ENCODE peak calls at places on chromosome 18, in seven cellular contexts. T, U, F, W, J, L and B are unnamed samples.

GRCh38 chr18:33749831-33750230 is 171.8 kb downstream of the ASXL3 start:
- DNase-seq in T (no peak), U (no peak), F (no peak), W (no peak), J (no peak), L (no peak), B (no peak)

GRCh38 chr18:49730951-49731391 is 82.4 kb downstream of the ACAA2 start:
- DNase-seq in T (no peak), U (no peak), F (no peak), W (no peak), J (no peak), L (no peak), B (no peak)

GRCh38 chr18:54734059-54734458 is 94.2 kb upstream of the RAB27B start:
- DNase-seq in T (peak), U (no peak), F (peak), W (no peak), J (no peak), L (no peak), B (no peak)

GRCh38 chr18:59057969-59058368 is 81.7 kb upstream of the SEC11C start:
- DNase-seq in T (no peak), U (no peak), F (no peak), W (no peak), J (no peak), L (no peak), B (no peak)

GRCh38 chr18:36757081-36757480 is 71.7 kb downstream of the TPGS2 start:
- DNase-seq in T (peak), U (peak), F (peak), W (no peak), J (peak), L (peak), B (peak)

GRCh38 chr18:62763101-62763521 is 47.8 kb downstream of the PHLPP1 start:
- DNase-seq in T (no peak), U (no peak), F (no peak), W (no peak), J (no peak), L (no peak), B (no peak)

GRCh38 chr18:48402953-48403352 is 6.2 kb downstream of the ZBTB7C start:
- DNase-seq in T (no peak), U (no peak), F (no peak), W (no peak), J (no peak), L (no peak), B (no peak)

GRCh38 chr18:8987250-8987649 is 115.2 kb upstream of the NDUFV2 start:
- DNase-seq in T (no peak), U (no peak), F (no peak), W (no peak), J (no peak), L (no peak), B (no peak)

GRCh38 chr18:12253027-12253426 is 1.1 kb upstream of the CIDEA start:
- DNase-seq in T (no peak), U (no peak), F (no peak), W (no peak), J (no peak), L (no peak), B (no peak)

GRCh38 chr18:56196495-56197225 is 441.7 kb downstream of the TXNL1 start:
- DNase-seq in T (no peak), U (no peak), F (no peak), W (no peak), J (no peak), L (no peak), B (no peak)

GRCh38 chr18:46152436-46152807 is 48.2 kb downstream of the HAUS1 start:
- DNase-seq in T (no peak), U (no peak), F (no peak), W (no peak), J (no peak), L (no peak), B (no peak)

GRCh38 chr18:13260927-13261471 is 42.4 kb downstream of the LDLRAD4 start:
- DNase-seq in T (no peak), U (no peak), F (no peak), W (no peak), J (no peak), L (no peak), B (no peak)

GRCh38 chr18:78071146-78071710 is 821.6 kb downstream of the GALR1 start:
- DNase-seq in T (no peak), U (no peak), F (no peak), W (no peak), J (no peak), L (no peak), B (no peak)

GRCh38 chr18:64444819-64445218 is 295.9 kb upstream of the LINC00305 start:
- DNase-seq in T (no peak), U (no peak), F (no peak), W (no peak), J (no peak), L (no peak), B (peak)

GRCh38 chr18:63098014-63098981 is 221.3 kb downstream of the BCL2 start:
- DNase-seq in T (no peak), U (no peak), F (no peak), W (peak), J (no peak), L (no peak), B (no peak)

GRCh38 chr18:37261988-37262387 is 303.6 kb downstream of the CELF4 start:
- DNase-seq in T (no peak), U (no peak), F (no peak), W (no peak), J (no peak), L (no peak), B (no peak)

GRCh38 chr18:47975105-47975504 is 44.6 kb upstream of the SMAD2 start:
- DNase-seq in T (no peak), U (no peak), F (no peak), W (no peak), J (no peak), L (no peak), B (peak)

GRCh38 chr18:8257851-8258434 is 351.3 kb upstream of the RAB12 start:
- DNase-seq in T (no peak), U (no peak), F (no peak), W (no peak), J (no peak), L (no peak), B (no peak)

GRCh38 chr18:52341617-52342381 is 1.8 kb downstream of the DCC start:
- DNase-seq in T (no peak), U (no peak), F (no peak), W (no peak), J (peak), L (no peak), B (peak)

GRCh38 chr18:27599202-27599829 is 414.2 kb upstream of the CHST9 start:
- DNase-seq in T (peak), U (peak), F (peak), W (no peak), J (peak), L (peak), B (peak)

DNA sequence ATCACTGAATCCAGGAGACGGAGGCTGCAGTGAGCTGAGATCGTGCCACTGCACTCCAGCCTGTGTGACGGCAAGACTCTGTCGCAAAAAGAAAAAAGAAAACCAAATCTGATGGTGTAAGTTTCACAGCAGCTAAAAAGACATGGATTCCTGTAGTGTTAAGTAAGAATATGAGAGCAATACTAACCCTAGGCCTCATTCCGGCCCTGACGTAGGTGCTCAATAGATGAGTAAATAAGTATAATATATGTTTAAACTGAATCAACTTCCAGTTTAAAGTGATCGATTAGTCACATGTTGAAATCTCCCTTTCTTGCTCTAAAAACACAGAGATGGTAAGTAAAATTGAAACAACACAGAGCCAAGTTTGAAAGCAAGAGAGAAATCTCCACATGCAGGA is 8.0 kb downstream of the ME2 start:
- DNase-seq in T (no peak), U (no peak), F (no peak), W (no peak), J (no peak), L (no peak), B (no peak)
- TF ChIP-seq REST in T (no peak), U (no peak), F (no peak), W (no peak), J (no peak), L (no peak), B (no peak)

GRCh38 chr18:76459687-76460350 is 35.2 kb downstream of the ZNF516 start:
- DNase-seq in T (no peak), U (no peak), F (peak), W (no peak), J (no peak), L (peak), B (no peak)
- H3K4me2 ChIP-seq in T (no peak), U (no peak), F (peak), W (no peak), J (peak), L (peak), B (no peak)

GRCh38 chr18:30999887-31000628 is 42.5 kb downstream of the DSC3 start:
- DNase-seq in T (no peak), U (no peak), F (no peak), W (no peak), J (no peak), L (no peak), B (peak)

GRCh38 chr18:30997223-30997622 is 45.3 kb downstream of the DSC3 start:
- DNase-seq in T (no peak), U (no peak), F (no peak), W (no peak), J (no peak), L (no peak), B (no peak)

DNA sequence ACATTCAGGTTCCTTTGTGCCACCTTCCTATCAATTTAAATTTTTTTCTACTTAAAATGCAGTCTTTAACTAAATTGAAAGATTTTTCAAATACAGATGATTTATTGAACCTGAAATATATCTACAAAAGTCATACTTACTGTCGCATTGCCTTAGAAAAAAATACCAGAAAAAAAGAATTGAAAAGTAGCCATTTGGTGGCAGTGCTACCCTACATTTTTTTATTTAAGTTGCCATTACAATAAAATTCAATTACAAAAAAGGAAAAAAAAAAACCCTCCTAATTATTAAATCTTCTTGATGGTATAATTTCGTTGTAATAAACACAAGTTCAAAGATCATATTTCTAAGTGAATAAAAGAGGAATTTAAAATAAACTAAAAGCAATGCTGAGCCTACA is 43.4 kb downstream of the DSC3 start:
- DNase-seq in T (no peak), U (no peak), F (no peak), W (no peak), J (no peak), L (no peak), B (no peak)
- TF ChIP-seq REST in T (no peak), U (no peak), F (no peak), W (no peak), J (no peak), L (no peak), B (no peak)

GRCh38 chr18:31723998-31724711 is 36.5 kb downstream of the SLC25A52 start:
- DNase-seq in T (no peak), U (no peak), F (no peak), W (no peak), J (peak), L (no peak), B (no peak)
- H3K4me2 ChIP-seq in T (peak), U (no peak), F (no peak), W (peak), J (peak), L (no peak), B (no peak)

DNA sequence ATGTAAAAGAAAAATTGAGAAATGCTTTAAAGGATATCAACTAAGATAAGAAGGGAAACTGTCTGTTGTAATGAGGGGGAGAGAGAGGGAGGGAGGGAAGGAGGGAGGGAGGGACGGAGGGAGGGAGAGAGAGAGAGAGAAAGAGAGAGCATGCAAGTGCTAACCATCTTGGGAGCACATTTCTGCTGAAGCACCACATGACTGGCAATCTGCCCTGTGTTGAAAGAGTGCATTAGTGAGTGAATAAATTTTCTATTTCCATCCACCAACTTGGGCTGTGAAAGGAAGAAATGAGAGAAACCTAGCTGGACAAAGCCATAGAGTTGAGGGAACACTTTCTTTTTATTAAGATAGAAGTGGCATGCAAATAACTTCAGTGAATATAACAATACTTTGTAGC is 110.7 kb downstream of the TMX3 start:
- DNase-seq in T (no peak), U (no peak), F (no peak), W (no peak), J (no peak), L (no peak), B (no peak)
- TF ChIP-seq REST in T (no peak), U (no peak), F (no peak), W (no peak), J (no peak), L (no peak), B (no peak)

GRCh38 chr18:79983793-79984192 is 4.6 kb downstream of the TXNL4A start:
- DNase-seq in T (no peak), U (no peak), F (no peak), W (no peak), J (no peak), L (no peak), B (no peak)
- H3K4me2 ChIP-seq in T (no peak), U (no peak), F (no peak), W (no peak), J (no peak), L (no peak), B (no peak)

GRCh38 chr18:5107990-5108389 is 89.1 kb downstream of the AKAIN1 start:
- DNase-seq in T (no peak), U (no peak), F (no peak), W (no peak), J (no peak), L (no peak), B (peak)

GRCh38 chr18:5104246-5104645 is 92.8 kb downstream of the AKAIN1 start:
- DNase-seq in T (no peak), U (no peak), F (no peak), W (no peak), J (no peak), L (no peak), B (peak)

GRCh38 chr18:5103693-5104092 is 93.4 kb downstream of the AKAIN1 start:
- DNase-seq in T (peak), U (no peak), F (no peak), W (no peak), J (no peak), L (no peak), B (no peak)

GRCh38 chr18:5103286-5103685 is 93.8 kb downstream of the AKAIN1 start:
- DNase-seq in T (no peak), U (no peak), F (no peak), W (no peak), J (no peak), L (no peak), B (peak)

DNA sequence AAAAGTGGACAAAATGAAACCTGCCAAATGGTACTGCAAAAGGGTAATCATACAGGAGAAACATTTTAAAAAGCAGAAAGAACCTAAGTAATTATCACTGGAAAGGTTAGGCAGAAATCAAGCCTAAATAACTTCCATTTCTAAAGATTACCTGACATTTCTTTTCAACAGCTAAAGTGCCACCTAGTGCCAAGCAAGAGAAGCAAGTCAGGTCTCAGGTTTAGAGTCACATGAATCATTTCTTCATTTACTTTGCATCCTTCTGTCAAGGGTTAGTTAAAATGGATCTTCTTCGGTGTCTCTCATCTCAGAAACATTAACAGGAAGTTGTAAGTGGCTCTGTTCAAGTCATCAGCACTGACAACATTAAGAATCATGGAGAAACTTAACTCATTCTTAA is 90.3 kb downstream of the AKAIN1 start:
- DNase-seq in T (peak), U (no peak), F (no peak), W (no peak), J (no peak), L (no peak), B (peak)
- TF ChIP-seq REST in T (no peak), U (no peak), F (no peak), W (no peak), J (no peak), L (no peak), B (no peak)

GRCh38 chr18:7111134-7111533 is 6.5 kb downstream of the LAMA1 start:
- DNase-seq in T (no peak), U (no peak), F (no peak), W (no peak), J (no peak), L (no peak), B (no peak)

GRCh38 chr18:7122376-7122775 is 4.8 kb upstream of the LAMA1 start:
- DNase-seq in T (no peak), U (no peak), F (no peak), W (no peak), J (no peak), L (no peak), B (no peak)

GRCh38 chr18:7116001-7116831 is 1.4 kb downstream of the LAMA1 start:
- DNase-seq in T (no peak), U (no peak), F (no peak), W (no peak), J (peak), L (no peak), B (peak)

GRCh38 chr18:7117390-7118355 is at the start of gene LAMA1:
- DNase-seq in T (no peak), U (no peak), F (no peak), W (no peak), J (peak), L (no peak), B (peak)

GRCh38 chr18:7116832-7117389 is 686 bp downstream of the LAMA1 start:
- DNase-seq in T (no peak), U (no peak), F (no peak), W (no peak), J (peak), L (no peak), B (peak)
- H3K4me2 ChIP-seq in T (no peak), U (peak), F (peak), W (no peak), J (peak), L (no peak), B (peak)

GRCh38 chr18:22703883-22704626 is 229.1 kb upstream of the RBBP8 start:
- DNase-seq in T (peak), U (peak), F (peak), W (no peak), J (peak), L (peak), B (peak)
- TF ChIP-seq REST in T (no peak), U (no peak), F (no peak), W (no peak), J (no peak), L (no peak), B (no peak)

GRCh38 chr18:34875150-34875549 is 165.1 kb downstream of the DTNA start:
- DNase-seq in T (no peak), U (no peak), F (no peak), W (no peak), J (no peak), L (no peak), B (no peak)
- H3K4me2 ChIP-seq in T (no peak), U (no peak), F (no peak), W (no peak), J (no peak), L (no peak), B (no peak)